ENCODE peak calls at places on chromosomes 7 and 10, in ten cellular contexts. P is astrocyte of the spinal cord; N is Right ventricle myocardium inferior; H is cardiac muscle cell; W is mesothelial cell of epicardium; I is ureter; X is nephron progenitor cell; Z is midbrain; Q is GM04504; T is activated T-helper 1 cell treated with anti-CD3 and anti-CD28 coated beads, Interleukin-2, amount 50 U/mL, for 16 hours. E is an unnamed sample.

GRCh38 chr7:100835903-100836811 is 8.8 kb upstream of the EPHB4 start:
- DNase-seq in P (no peak), N (peak), H (no peak), W (no peak), I (no peak), X (peak), Z (no peak), Q (no peak), T (no peak), E (no peak)

GRCh38 chr7:36792421-36792820 is 68.1 kb upstream of the AOAH start:
- DNase-seq in P (no peak), N (no peak), H (no peak), W (no peak), I (no peak), X (no peak), Z (no peak), Q (no peak), T (no peak), E (no peak)

GRCh38 chr10:86341361-86341811 is 25.2 kb downstream of the GRID1 start:
- DNase-seq in P (no peak), N (no peak), H (no peak), W (no peak), I (no peak), X (no peak), Z (no peak), Q (no peak), T (no peak), E (no peak)

GRCh38 chr10:74165530-74165901 is 14.5 kb downstream of the ADK start:
- DNase-seq in P (peak), N (no peak), H (no peak), W (no peak), I (no peak), X (no peak), Z (no peak), Q (no peak), T (no peak), E (no peak)

GRCh38 chr7:150516956-150517355 is 2.3 kb downstream of the GIMAP7 start:
- DNase-seq in P (no peak), N (no peak), H (no peak), W (no peak), I (no peak), X (no peak), Z (no peak), Q (no peak), T (no peak), E (no peak)

GRCh38 chr10:58817499-58817898 is 304.8 kb downstream of the BICC1 start:
- DNase-seq in P (peak), N (no peak), H (peak), W (no peak), I (no peak), X (no peak), Z (no peak), Q (no peak), T (no peak), E (no peak)

GRCh38 chr7:105279688-105280007 is 109.1 kb downstream of the SRPK2 start:
- DNase-seq in P (no peak), N (no peak), H (no peak), W (no peak), I (no peak), X (no peak), Z (no peak), Q (no peak), T (no peak), E (no peak)

GRCh38 chr7:95658676-95659075 is 62.4 kb upstream of the PDK4 start:
- DNase-seq in P (no peak), N (no peak), H (no peak), W (no peak), I (no peak), X (no peak), Z (no peak), Q (no peak), T (no peak), E (no peak)

GRCh38 chr10:117533507-117534281 is 8.9 kb upstream of the EMX2 start:
- DNase-seq in P (no peak), N (no peak), H (no peak), W (no peak), I (no peak), X (no peak), Z (no peak), Q (no peak), T (no peak), E (no peak)

GRCh38 chr10:12712284-12712983 is 289.1 kb downstream of the CCDC3 start:
- DNase-seq in P (no peak), N (no peak), H (no peak), W (no peak), I (no peak), X (no peak), Z (no peak), Q (no peak), T (no peak), E (no peak)

GRCh38 chr10:76942556-76943416 is 694.8 kb downstream of the KCNMA1 start:
- DNase-seq in P (peak), N (no peak), H (no peak), W (no peak), I (no peak), X (no peak), Z (no peak), Q (no peak), T (no peak), E (no peak)

GRCh38 chr10:117339569-117339968 is 35.7 kb downstream of the PDZD8 start:
- DNase-seq in P (no peak), N (no peak), H (peak), W (no peak), I (no peak), X (no peak), Z (no peak), Q (no peak), T (no peak), E (no peak)

GRCh38 chr10:68604441-68604840 is 44.3 kb downstream of the TET1 start:
- DNase-seq in P (peak), N (no peak), H (no peak), W (no peak), I (no peak), X (no peak), Z (no peak), Q (no peak), T (no peak), E (no peak)

GRCh38 chr10:73207883-73208282 is 39.2 kb downstream of the DNAJC9 start:
- DNase-seq in P (no peak), N (no peak), H (no peak), W (no peak), I (no peak), X (no peak), Z (no peak), Q (no peak), T (no peak), E (no peak)

GRCh38 chr7:85851571-85852193 is 664.8 kb upstream of the SEMA3D start:
- DNase-seq in P (peak), N (no peak), H (peak), W (no peak), I (no peak), X (no peak), Z (peak), Q (no peak), T (no peak), E (peak)

E was measured in cerebellum.